ENCODE peak calls at places on chromosomes 5 and 9, in ten cellular contexts. Q is CD8-positive, alpha-beta T cell; T is iris pigment epithelial cell; L is activated CD4-positive, alpha-beta memory T cell treated with anti-CD3 and anti-CD28 coated beads, Interleukin-2, amount 10 ng/mL, durations not matched to agents 7 days and 5 days; Z is activated CD4-positive, alpha-beta T cell treated with anti-CD3 and anti-CD28 coated beads for 24 hours; W is ACHN; B is AG08395; D is endothelial cell; F is RCC 7860; N is naive thymus-derived CD4-positive, alpha-beta T cell. O is an unnamed sample.

GRCh38 chr9:131237311-131237710 is 39.0 kb downstream of the FAM78A start:
- DNase-seq in Q (no peak), T (no peak), L (no peak), Z (no peak), W (no peak), B (no peak), D (no peak), F (no peak), N (no peak), O (no peak)

GRCh38 chr5:4802044-4802443 is 338.1 kb upstream of the ADAMTS16 start:
- DNase-seq in Q (no peak), T (peak), L (no peak), Z (no peak), W (peak), B (no peak), D (no peak), F (peak), N (no peak), O (no peak)

GRCh38 chr5:20683241-20683940 is 695.4 kb upstream of the CDH18 start:
- DNase-seq in Q (no peak), T (no peak), L (no peak), Z (no peak), W (no peak), B (no peak), D (no peak), F (no peak), N (no peak), O (peak)

GRCh38 chr5:95761771-95762680 is 30.9 kb downstream of the RHOBTB3 start:
- DNase-seq in Q (no peak), T (peak), L (no peak), Z (no peak), W (peak), B (no peak), D (no peak), F (peak), N (no peak), O (peak)

GRCh38 chr5:107474724-107475489 is 195.8 kb downstream of the EFNA5 start:
- DNase-seq in Q (no peak), T (peak), L (no peak), Z (no peak), W (no peak), B (no peak), D (no peak), F (no peak), N (no peak), O (peak)

GRCh38 chr5:150411245-150411979 is 1.3 kb downstream of the CD74 start:
- DNase-seq in Q (peak), T (peak), L (peak), Z (peak), W (peak), B (no peak), D (no peak), F (no peak), N (peak), O (peak)

GRCh38 chr5:96936431-96937221 is 746 bp downstream of the LNPEP start:
- DNase-seq in Q (peak), T (peak), L (peak), Z (peak), W (peak), B (peak), D (peak), F (no peak), N (peak), O (peak)

GRCh38 chr9:7338586-7339281 is 460.8 kb downstream of the DMAC1 start:
- DNase-seq in Q (no peak), T (no peak), L (no peak), Z (no peak), W (no peak), B (no peak), D (no peak), F (no peak), N (no peak), O (peak)

GRCh38 chr9:132637351-132637750 is 32.4 kb downstream of the DDX31 start:
- DNase-seq in Q (no peak), T (no peak), L (no peak), Z (no peak), W (no peak), B (no peak), D (no peak), F (no peak), N (no peak), O (peak)

GRCh38 chr9:79302569-79302968 is 269.2 kb upstream of the TLE4 start:
- DNase-seq in Q (no peak), T (no peak), L (no peak), Z (no peak), W (no peak), B (no peak), D (no peak), F (no peak), N (no peak), O (no peak)

GRCh38 chr9:34562136-34562745 is 27.3 kb downstream of the CNTFR start:
- DNase-seq in Q (no peak), T (no peak), L (peak), Z (peak), W (no peak), B (no peak), D (no peak), F (no peak), N (no peak), O (no peak)

GRCh38 chr5:73370620-73371583 is 77.7 kb downstream of the FOXD1 start:
- DNase-seq in Q (no peak), T (peak), L (no peak), Z (no peak), W (peak), B (peak), D (no peak), F (peak), N (no peak), O (peak)

GRCh38 chr9:138103111-138103823 is 225.7 kb downstream of the CACNA1B start:
- DNase-seq in Q (no peak), T (no peak), L (peak), Z (no peak), W (no peak), B (no peak), D (no peak), F (no peak), N (no peak), O (no peak)